ENCODE peak calls at places on chromosomes 16 and 17, in six cellular contexts. G is A673; F is substantia nigra; K is OCI-LY7; H is heart right ventricle; C is naive thymus-derived CD4-positive, alpha-beta T cell. Q is an unnamed sample.

GRCh38 chr16:54265558-54266213 is 20.9 kb downstream of the IRX3 start:
- DNase-seq in F (no peak), H (no peak), K (no peak), C (no peak), G (no peak), Q (no peak)

GRCh38 chr17:10681866-10682446 is 15.4 kb downstream of the SCO1 start:
- DNase-seq in H (no peak), F (no peak), C (no peak), K (no peak), G (peak), Q (no peak)

GRCh38 chr16:28537076-28537475 is 1.7 kb downstream of the NUPR1 start:
- DNase-seq in G (no peak), C (peak), F (no peak), H (no peak), K (no peak), Q (peak)

GRCh38 chr16:457732-458400 is 32.4 kb downstream of the RAB11FIP3 start:
- DNase-seq in K (no peak), G (no peak), H (peak), C (no peak), F (peak), Q (no peak)

GRCh38 chr17:76641501-76641900 is 2.1 kb downstream of the ST6GALNAC1 start:
- DNase-seq in C (no peak), H (no peak), G (no peak), F (no peak), K (no peak), Q (peak)

GRCh38 chr17:55326030-55326429 is 61.3 kb downstream of the HLF start:
- DNase-seq in C (no peak), K (no peak), G (no peak), H (no peak), F (no peak), Q (no peak)

GRCh38 chr17:42288985-42289862 is 926 bp downstream of the STAT5A start:
- DNase-seq in H (no peak), C (peak), G (no peak), K (no peak), F (no peak), Q (no peak)

GRCh38 chr16:64590516-64590915 is 531.3 kb downstream of the CDH11 start:
- DNase-seq in F (no peak), G (no peak), C (no peak), K (no peak), H (no peak), Q (peak)

GRCh38 chr17:8408371-8408770 is 10.7 kb upstream of the RNF222 start:
- DNase-seq in K (no peak), F (no peak), C (no peak), H (no peak), G (no peak), Q (no peak)

GRCh38 chr17:81292450-81292849 is 2.7 kb downstream of the SLC38A10 start:
- DNase-seq in F (no peak), C (no peak), G (no peak), H (no peak), K (no peak), Q (no peak)
- H3K27ac ChIP-seq in F (no peak), C (no peak), G (no peak), H (peak), K (no peak), Q (no peak)

GRCh38 chr17:58367462-58367861 is 15.5 kb upstream of the SUPT4H1 start:
- DNase-seq in H (no peak), F (no peak), K (no peak), C (no peak), G (no peak), Q (no peak)

GRCh38 chr17:58370716-58371115 is 18.7 kb upstream of the SUPT4H1 start:
- DNase-seq in K (no peak), G (no peak), H (no peak), C (no peak), F (no peak), Q (no peak)

GRCh38 chr17:58370309-58370708 is 18.3 kb upstream of the SUPT4H1 start:
- DNase-seq in G (no peak), F (no peak), K (no peak), C (no peak), H (no peak), Q (no peak)

GRCh38 chr17:58368860-58369213 is 16.8 kb upstream of the SUPT4H1 start:
- DNase-seq in K (peak), F (no peak), C (no peak), H (no peak), G (no peak), Q (no peak)

GRCh38 chr17:58369214-58370031 is 17.4 kb upstream of the SUPT4H1 start:
- DNase-seq in K (no peak), G (no peak), C (no peak), F (no peak), H (no peak), Q (no peak)
- H3K27ac ChIP-seq in K (no peak), G (no peak), C (no peak), F (no peak), H (no peak), Q (no peak)

DNA sequence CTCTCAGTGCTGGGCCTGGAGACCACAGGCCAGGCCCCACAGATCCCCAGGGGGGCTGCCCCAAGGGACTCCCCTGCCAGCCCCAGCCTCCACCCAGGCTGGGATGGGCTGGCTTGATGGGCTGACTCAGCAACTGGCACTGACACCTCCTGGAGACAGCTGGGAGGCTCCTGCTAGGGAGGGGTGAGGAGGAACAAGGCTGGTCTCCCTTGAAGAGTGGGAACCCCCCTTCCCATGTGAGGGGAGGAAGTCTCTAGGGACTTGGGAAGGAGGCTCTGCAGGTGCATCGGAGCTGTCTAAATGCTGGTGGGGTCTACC is 10.4 kb downstream of the NHERF1 start:
- DNase-seq in H (no peak), F (peak), G (peak), K (no peak), C (no peak), Q (peak)
- H3K27ac ChIP-seq in H (peak), F (peak), G (peak), K (no peak), C (peak), Q (peak)

DNA sequence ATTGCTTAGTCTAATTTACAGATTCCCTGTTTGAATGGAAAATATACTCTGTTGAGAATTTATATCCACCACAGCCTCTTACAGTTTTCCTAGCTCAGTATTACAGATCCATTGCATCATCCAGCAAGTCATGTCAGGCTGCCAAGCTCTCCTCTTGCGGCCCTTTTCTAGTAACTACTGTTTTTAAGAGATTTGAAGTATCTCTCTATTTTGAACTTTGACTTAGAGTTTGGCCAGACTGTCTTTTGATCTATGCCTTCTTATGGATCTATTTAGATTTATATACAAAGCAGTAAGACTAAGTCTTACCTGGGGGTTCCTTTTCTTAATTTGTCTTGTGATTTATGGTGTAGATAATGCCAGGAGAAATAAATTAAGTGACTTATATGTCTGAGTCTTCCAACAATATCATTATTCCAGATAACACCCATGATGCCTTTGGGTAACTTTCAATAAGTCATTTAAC is 53.1 kb upstream of the ABCC11 start:
- DNase-seq in C (no peak), H (no peak), K (no peak), G (peak), F (no peak), Q (no peak)
- H3K27ac ChIP-seq in C (no peak), H (no peak), K (no peak), G (peak), F (no peak), Q (peak)

Q was measured in epithelial cell of prostate.